ENCODE peak calls at places on chromosomes 5 and 9, in ten cellular contexts. D is RWPE1, T is B cell, O is left ventricle myocardium inferior, E is cardiac muscle cell, Q is neural progenitor cell, M is Calu3, C is tibial nerve, H is heart right ventricle, A is brain microvascular endothelial cell. J is an unnamed sample.

GRCh38 chr9:5416962-5417361 is 20.8 kb downstream of the PLGRKT start:
- DNase-seq in D (no peak), T (no peak), O (no peak), E (no peak), Q (no peak), M (no peak), C (no peak), H (no peak), A (no peak), J (no peak)

GRCh38 chr5:146731909-146732659 is 146.5 kb downstream of the PPP2R2B start:
- DNase-seq in D (peak; percentile 94), T (no peak), O (no peak), E (peak; percentile 89), Q (no peak), M (no peak), C (no peak), H (no peak), A (peak; percentile 74), J (no peak)

GRCh38 chr5:154367101-154367500 is 78.7 kb upstream of the SAP30L start:
- DNase-seq in D (no peak), T (no peak), O (no peak), E (peak; percentile 36), Q (no peak), M (no peak), C (no peak), H (no peak), A (peak; percentile 60), J (no peak)

GRCh38 chr9:137064027-137064879 is 6.1 kb downstream of the SAPCD2 start:
- DNase-seq in D (peak; percentile 71), T (peak; percentile 76), O (peak; percentile 77), E (peak; percentile 58), Q (peak; percentile 72), M (peak; percentile 68), C (peak; percentile 54), H (peak; percentile 61), A (no peak), J (peak; percentile 51)

GRCh38 chr5:132466453-132467291 is 23.9 kb downstream of the IRF1 start:
- DNase-seq in D (peak; percentile 44), T (peak; percentile 69), O (peak; percentile 46), E (peak; percentile 78), Q (no peak), M (no peak), C (no peak), H (no peak), A (peak; percentile 86), J (no peak)

GRCh38 chr9:128927731-128928411 is 7.1 kb downstream of the PHYHD1 start:
- DNase-seq in D (peak; percentile 89), T (peak; percentile 68), O (peak; percentile 51), E (peak; percentile 61), Q (peak; percentile 79), M (peak; percentile 61), C (no peak), H (peak; percentile 54), A (peak; percentile 27), J (no peak)

GRCh38 chr5:112529525-112529924 is 110.4 kb upstream of the EPB41L4A start:
- DNase-seq in D (peak; percentile 44), T (peak; percentile 50), O (no peak), E (peak; percentile 27), Q (peak; percentile 33), M (no peak), C (no peak), H (no peak), A (no peak), J (no peak)

GRCh38 chr5:62208218-62208852 is 97.7 kb upstream of the KIF2A start:
- DNase-seq in D (no peak), T (no peak), O (no peak), E (no peak), Q (no peak), M (no peak), C (no peak), H (no peak), A (no peak), J (no peak)

GRCh38 chr9:3719286-3719685 is 193.5 kb upstream of the RFX3 start:
- DNase-seq in D (no peak), T (no peak), O (no peak), E (peak; percentile 11), Q (no peak), M (no peak), C (no peak), H (no peak), A (no peak), J (no peak)

GRCh38 chr5:79193643-79194042 is 42.3 kb upstream of the JMY start:
- DNase-seq in D (peak; percentile 32), T (no peak), O (no peak), E (no peak), Q (no peak), M (peak; percentile 30), C (no peak), H (no peak), A (no peak), J (no peak)

GRCh38 chr5:14143843-14144585 is 872 bp downstream of the TRIO start:
- DNase-seq in D (peak; percentile 36), T (peak; percentile 77), O (peak; percentile 49), E (peak; percentile 56), Q (peak; percentile 65), M (peak; percentile 33), C (no peak), H (no peak), A (no peak), J (no peak)

DNA sequence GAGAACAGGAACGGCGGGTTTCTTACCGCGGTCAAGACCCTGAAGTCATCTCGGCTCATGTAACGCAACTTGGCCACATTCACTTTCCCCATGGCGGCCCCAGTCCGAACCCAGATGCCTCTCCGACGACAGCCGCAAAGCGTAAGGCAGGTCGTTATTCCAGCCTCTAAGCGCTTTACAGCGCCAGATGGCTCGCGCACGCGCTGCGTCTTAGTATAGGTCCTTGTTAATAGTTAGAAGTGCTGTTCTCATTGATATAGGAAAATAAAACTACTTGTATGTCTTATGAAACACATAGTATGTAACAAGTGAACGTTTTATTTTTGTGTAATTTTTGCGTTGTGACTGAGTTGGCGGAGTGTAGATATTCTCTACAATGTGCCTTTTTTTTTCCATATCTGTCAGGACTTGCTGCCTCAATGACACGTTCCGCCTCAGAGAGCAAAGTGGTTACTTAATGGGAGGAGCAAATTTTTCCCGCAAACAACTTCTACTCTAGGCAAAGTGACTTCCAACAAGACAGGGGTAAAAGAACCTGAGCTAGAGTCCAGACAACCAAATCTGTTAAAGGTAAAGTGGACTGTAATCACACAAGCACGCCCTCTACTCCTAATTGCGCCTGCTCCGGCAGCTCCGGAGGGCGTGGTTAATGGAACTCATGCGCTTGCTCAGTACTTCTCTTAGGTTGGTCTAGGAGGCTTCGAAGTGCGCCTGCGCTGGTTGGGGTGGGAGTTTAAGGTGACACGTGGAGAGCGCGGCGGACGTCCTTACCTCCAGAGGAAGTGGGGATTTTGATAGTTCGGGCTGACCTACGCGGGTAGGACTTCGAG is at the start of gene RIOK2:
- DNase-seq in D (peak; percentile 98), T (peak; percentile 90), O (peak; percentile 93), E (peak; percentile 97), Q (peak; percentile 96), M (peak; percentile 95), C (peak; percentile 87), H (peak; percentile 95), A (peak; percentile 96), J (peak; percentile 76)
- TF ChIP-seq CTCF in D (no peak), T (no peak), O (no peak), E (no peak), Q (no peak), M (no peak), C (no peak), H (no peak), A (no peak), J (no peak)

GRCh38 chr9:127455299-127455992 is 4.1 kb downstream of the LRSAM1 start:
- DNase-seq in D (no peak), T (peak; percentile 42), O (peak; percentile 44), E (no peak), Q (no peak), M (peak; percentile 59), C (no peak), H (no peak), A (no peak), J (no peak)
- TF ChIP-seq CTCF in D (no peak), T (peak; percentile 33), O (peak; percentile 55), E (peak; percentile 18), Q (peak; percentile 31), M (peak; percentile 26), C (no peak), H (no peak), A (peak; percentile 49), J (no peak)

GRCh38 chr5:113678924-113679575 is 165.6 kb downstream of the YTHDC2 start:
- DNase-seq in D (peak; percentile 76), T (peak; percentile 20), O (no peak), E (peak; percentile 66), Q (peak; percentile 77), M (peak; percentile 61), C (peak; percentile 55), H (no peak), A (peak; percentile 23), J (no peak)

GRCh38 chr5:113683211-113683610 is 169.7 kb downstream of the YTHDC2 start:
- DNase-seq in D (no peak), T (no peak), O (no peak), E (no peak), Q (no peak), M (no peak), C (no peak), H (no peak), A (no peak), J (no peak)

GRCh38 chr5:113680534-113680933 is 167.0 kb downstream of the YTHDC2 start:
- DNase-seq in D (no peak), T (no peak), O (no peak), E (peak; percentile 41), Q (no peak), M (no peak), C (no peak), H (no peak), A (no peak), J (no peak)

GRCh38 chr5:113686599-113686998 is 173.1 kb downstream of the YTHDC2 start:
- DNase-seq in D (no peak), T (no peak), O (no peak), E (no peak), Q (no peak), M (no peak), C (no peak), H (no peak), A (no peak), J (no peak)

DNA sequence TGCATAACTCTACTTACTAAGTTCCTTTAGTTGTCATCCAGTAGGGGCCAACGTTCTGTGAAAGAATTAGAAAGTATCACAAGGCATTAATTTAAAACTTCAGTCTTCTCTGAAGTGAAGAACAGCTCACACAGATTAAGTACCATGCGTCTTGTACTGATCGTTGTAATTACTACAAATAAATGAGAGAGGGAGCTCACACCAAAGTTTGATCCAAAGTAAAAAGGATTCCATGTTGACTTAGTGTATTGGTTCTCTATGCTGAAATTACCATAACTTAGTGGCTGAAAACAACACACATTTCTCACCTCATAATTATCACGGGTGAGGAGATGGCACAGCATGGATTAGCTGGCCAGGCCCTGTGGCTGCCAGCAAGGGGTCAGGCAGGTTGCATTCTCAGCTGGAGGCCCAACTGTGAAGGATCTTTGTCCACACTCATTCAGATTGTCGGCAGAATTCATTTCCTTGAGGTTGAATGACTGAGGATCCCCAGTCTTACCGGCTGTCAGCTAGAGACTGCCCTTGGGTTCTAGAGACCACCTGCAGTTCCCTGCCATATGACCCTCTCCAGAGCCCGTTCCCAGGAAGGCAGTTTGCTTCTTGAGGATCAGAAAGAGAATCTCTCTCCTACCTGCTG is 169.1 kb downstream of the YTHDC2 start:
- DNase-seq in D (no peak), T (no peak), O (no peak), E (peak; percentile 21), Q (peak; percentile 40), M (no peak), C (no peak), H (no peak), A (no peak), J (no peak)
- TF ChIP-seq CTCF in D (no peak), T (no peak), O (peak; percentile 35), E (no peak), Q (peak; percentile 46), M (no peak), C (no peak), H (no peak), A (no peak), J (no peak)

GRCh38 chr5:28576022-28576421 is 1537.6 kb upstream of the CDH9 start:
- DNase-seq in D (no peak), T (no peak), O (no peak), E (peak; percentile 29), Q (peak; percentile 5), M (no peak), C (no peak), H (no peak), A (peak; percentile 24), J (no peak)
- TF ChIP-seq CTCF in D (no peak), T (no peak), O (no peak), E (peak; percentile 37), Q (peak; percentile 48), M (no peak), C (no peak), H (no peak), A (peak; percentile 74), J (no peak)

J was measured in omental fat pad.